ENCODE peak calls at places on chromosomes 16 and 17, in nine cellular contexts. L is left ventricle myocardium inferior, R is lung, V is AG04449, U is mesenchymal stem cell, Q is kidney, W is fibroblast of mammary gland, C is bronchial epithelial cell, F is heart right ventricle. I is an unnamed sample.

GRCh38 chr17:28371245-28372202 is at the start of gene SARM1:
- DNase-seq in L (peak; percentile 89), R (peak; percentile 78), V (no peak), U (peak; percentile 86), Q (peak; percentile 97), W (peak; percentile 69), C (no peak), F (peak; percentile 90), I (peak; percentile 93)

GRCh38 chr16:48720266-48720665 is 110.3 kb upstream of the N4BP1 start:
- DNase-seq in L (no peak), R (no peak), V (no peak), U (no peak), Q (no peak), W (peak; percentile 1), C (peak; percentile 13), F (no peak), I (no peak)

GRCh38 chr16:50478021-50478772 is 70.0 kb upstream of the NKD1 start:
- DNase-seq in L (no peak), R (no peak), V (no peak), U (no peak), Q (no peak), W (no peak), C (no peak), F (no peak), I (peak; percentile 52)

GRCh38 chr17:21061158-21061835 is 18.5 kb upstream of the USP22 start:
- DNase-seq in L (no peak), R (no peak), V (no peak), U (no peak), Q (no peak), W (no peak), C (no peak), F (no peak), I (no peak)

GRCh38 chr17:46053911-46054534 is 55.0 kb downstream of the STH start:
- DNase-seq in L (no peak), R (no peak), V (peak; percentile 21), U (peak; percentile 13), Q (no peak), W (peak; percentile 62), C (peak; percentile 18), F (no peak), I (no peak)

GRCh38 chr17:65587602-65588193 is 26.2 kb upstream of the AXIN2 start:
- DNase-seq in L (no peak), R (no peak), V (no peak), U (no peak), Q (peak; percentile 32), W (no peak), C (no peak), F (no peak), I (no peak)

GRCh38 chr17:19387921-19388521 is 1.0 kb upstream of the MFAP4 start:
- DNase-seq in L (no peak), R (no peak), V (no peak), U (peak; percentile 72), Q (peak; percentile 24), W (peak; percentile 86), C (peak; percentile 23), F (no peak), I (peak; percentile 45)

GRCh38 chr17:45895304-45895968 is 1.1 kb downstream of the MAPT start:
- DNase-seq in L (peak; percentile 25), R (no peak), V (no peak), U (peak; percentile 39), Q (no peak), W (no peak), C (no peak), F (no peak), I (no peak)

GRCh38 chr16:66342294-66342900 is 24.1 kb upstream of the CDH5 start:
- DNase-seq in L (no peak), R (no peak), V (no peak), U (peak; percentile 18), Q (no peak), W (peak; percentile 16), C (no peak), F (no peak), I (no peak)

GRCh38 chr17:3963214-3964201 is 729 bp downstream of the ATP2A3 start:
- DNase-seq in L (no peak), R (no peak), V (no peak), U (no peak), Q (peak; percentile 80), W (no peak), C (no peak), F (no peak), I (peak; percentile 64)

GRCh38 chr16:31874354-31875111 is 926 bp downstream of the ZNF267 start:
- DNase-seq in L (no peak), R (no peak), V (no peak), U (peak; percentile 88), Q (no peak), W (peak; percentile 69), C (peak; percentile 80), F (no peak), I (no peak)

GRCh38 chr17:82106697-82107305 is 8.8 kb upstream of the FASN start:
- DNase-seq in L (peak; percentile 17), R (no peak), V (no peak), U (no peak), Q (no peak), W (no peak), C (no peak), F (no peak), I (peak; percentile 53)
- H3K4me3 ChIP-seq in L (peak overlapping the region; percentile 47), R (no peak overlapping the region), V (no peak overlapping the region), U (no peak overlapping the region), Q (peak overlapping the region; percentile 9), W (no peak overlapping the region), C (no peak overlapping the region), F (no peak overlapping the region), I (no peak overlapping the region)

DNA sequence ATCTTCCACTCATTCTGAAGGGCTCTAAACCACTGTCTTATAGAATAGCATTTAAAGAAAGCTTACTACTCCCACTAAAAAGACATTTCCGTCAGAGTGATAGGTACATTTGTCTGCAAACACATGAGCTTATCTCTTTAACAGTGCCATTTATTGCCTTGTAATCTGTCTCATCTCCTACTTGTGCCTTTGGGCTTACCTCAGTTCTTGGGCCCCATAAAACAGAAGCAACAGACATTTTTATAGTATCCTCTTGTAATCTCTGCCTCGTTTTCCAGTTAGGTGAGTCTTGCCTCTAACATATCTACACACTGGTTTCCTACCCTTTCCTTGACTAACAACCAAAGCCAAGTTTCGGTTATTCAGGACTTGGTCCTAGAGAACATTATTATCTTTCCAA is 681.4 kb upstream of the KIF2B start:
- DNase-seq in L (no peak), R (no peak), V (no peak), U (no peak), Q (no peak), W (no peak), C (no peak), F (no peak), I (no peak)
- H3K4me3 ChIP-seq in L (no peak overlapping the region), R (no peak overlapping the region), V (no peak overlapping the region), U (no peak overlapping the region), Q (no peak overlapping the region), W (no peak overlapping the region), C (no peak overlapping the region), F (no peak overlapping the region), I (no peak overlapping the region)

GRCh38 chr16:56300901-56301351 is 109.6 kb downstream of the GNAO1 start:
- DNase-seq in L (no peak), R (no peak), V (no peak), U (no peak), Q (peak; percentile 38), W (no peak), C (no peak), F (no peak), I (no peak)
- H3K4me3 ChIP-seq in L (no peak overlapping the region), R (no peak overlapping the region), V (no peak overlapping the region), U (no peak overlapping the region), Q (no peak overlapping the region), W (no peak overlapping the region), C (no peak overlapping the region), F (no peak overlapping the region), I (no peak overlapping the region)

GRCh38 chr17:83056583-83057396 is 22.6 kb upstream of the METRNL start:
- DNase-seq in L (no peak), R (no peak), V (no peak), U (no peak), Q (peak; percentile 73), W (peak; percentile 72), C (no peak), F (no peak), I (peak; percentile 82)
- H3K4me3 ChIP-seq in L (no peak overlapping the region), R (no peak overlapping the region), V (no peak overlapping the region), U (peak overlapping the region; percentile 73), Q (no peak overlapping the region), W (peak overlapping the region; percentile 20), C (no peak overlapping the region), F (no peak overlapping the region), I (no peak overlapping the region)

DNA sequence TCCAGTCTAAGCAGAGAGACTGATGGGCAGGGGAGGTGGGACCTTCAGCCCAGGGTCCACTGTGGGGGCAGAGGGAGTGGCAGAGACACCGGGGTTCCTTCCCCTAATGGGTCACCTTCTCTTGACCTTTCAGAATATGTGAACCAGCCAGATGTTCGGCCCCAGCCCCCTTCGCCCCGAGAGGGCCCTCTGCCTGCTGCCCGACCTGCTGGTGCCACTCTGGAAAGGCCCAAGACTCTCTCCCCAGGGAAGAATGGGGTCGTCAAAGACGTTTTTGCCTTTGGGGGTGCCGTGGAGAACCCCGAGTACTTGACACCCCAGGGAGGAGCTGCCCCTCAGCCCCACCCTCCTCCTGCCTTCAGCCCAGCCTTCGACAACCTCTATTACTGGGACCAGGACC is 2.8 kb downstream of the MIEN1 start:
- DNase-seq in L (no peak), R (no peak), V (no peak), U (no peak), Q (no peak), W (no peak), C (no peak), F (no peak), I (no peak)
- H3K4me3 ChIP-seq in L (no peak overlapping the region), R (no peak overlapping the region), V (no peak overlapping the region), U (no peak overlapping the region), Q (no peak overlapping the region), W (no peak overlapping the region), C (no peak overlapping the region), F (no peak overlapping the region), I (no peak overlapping the region)

GRCh38 chr17:40559016-40559853 is 6.0 kb downstream of the CCR7 start:
- DNase-seq in L (no peak), R (no peak), V (no peak), U (no peak), Q (peak; percentile 69), W (peak; percentile 82), C (no peak), F (no peak), I (peak; percentile 44)

GRCh38 chr17:40558651-40559015 is 6.6 kb downstream of the CCR7 start:
- DNase-seq in L (no peak), R (no peak), V (no peak), U (no peak), Q (peak; percentile 26), W (no peak), C (no peak), F (no peak), I (peak; percentile 39)

GRCh38 chr17:40556884-40557414 is 8.3 kb downstream of the CCR7 start:
- DNase-seq in L (peak; percentile 64), R (peak; percentile 28), V (no peak), U (peak; percentile 39), Q (peak; percentile 89), W (peak; percentile 40), C (no peak), F (no peak), I (peak; percentile 75)

GRCh38 chr17:40557531-40558299 is 7.6 kb downstream of the CCR7 start:
- DNase-seq in L (no peak), R (no peak), V (no peak), U (no peak), Q (peak; percentile 73), W (peak; percentile 38), C (no peak), F (no peak), I (peak; percentile 51)

DNA sequence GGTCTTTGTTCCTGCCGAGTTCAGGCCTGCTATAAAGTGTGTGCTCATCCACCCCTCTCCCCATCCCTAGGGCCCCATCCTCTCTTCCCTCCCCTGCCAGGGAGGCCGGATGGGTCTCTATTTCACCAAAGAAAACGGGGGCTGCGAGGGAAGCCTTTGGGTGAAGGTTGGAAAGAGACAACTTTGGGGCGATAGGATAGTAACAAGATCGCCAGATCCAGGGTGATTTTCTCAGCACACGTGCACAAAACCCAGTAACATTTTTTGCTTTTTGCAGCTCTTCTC is 7.0 kb downstream of the CCR7 start:
- DNase-seq in L (no peak), R (no peak), V (no peak), U (no peak), Q (peak; percentile 46), W (no peak), C (no peak), F (no peak), I (peak; percentile 33)
- H3K4me3 ChIP-seq in L (no peak overlapping the region), R (no peak overlapping the region), V (no peak overlapping the region), U (peak overlapping the region; percentile 16), Q (no peak overlapping the region), W (no peak overlapping the region), C (no peak overlapping the region), F (no peak overlapping the region), I (no peak overlapping the region)